ENCODE peak calls at places on chromosomes 1 and 21, in seven cellular contexts. T is Peyer's patch, S is lower lobe of right lung, A is PC-3, G is upper lobe of left lung, V is spleen, Y is kidney. Q is an unnamed sample.

GRCh38 chr1:113390871-113391642 is 742 bp downstream of the MAGI3 start:
- DNase-seq in A (peak; percentile 54), S (peak; percentile 74), T (peak; percentile 35), V (peak; percentile 88), G (peak; percentile 61), Y (peak; percentile 88), Q (no peak)

GRCh38 chr21:24594082-24594481 is 1013.2 kb downstream of the MRPL39 start:
- DNase-seq in V (no peak), G (no peak), A (no peak), S (no peak), Y (no peak), T (no peak), Q (no peak)

GRCh38 chr1:172897738-172898137 is 153.0 kb downstream of the TNFSF18 start:
- DNase-seq in A (peak; percentile 74), G (no peak), Y (no peak), V (no peak), S (no peak), T (no peak), Q (no peak)

GRCh38 chr1:45473302-45473701 is 17.7 kb downstream of the TESK2 start:
- DNase-seq in V (no peak), T (no peak), S (no peak), G (no peak), Y (no peak), A (no peak), Q (no peak)

GRCh38 chr1:28301368-28302174 is 27.3 kb upstream of the MED18 start:
- DNase-seq in A (peak; percentile 37), G (no peak), Y (no peak), V (no peak), T (no peak), S (no peak), Q (no peak)

GRCh38 chr21:37064841-37065240 is 8.0 kb downstream of the PIGP start:
- DNase-seq in T (no peak), Y (no peak), V (no peak), A (no peak), S (no peak), G (no peak), Q (no peak)

GRCh38 chr1:55848906-55849305 is 633.7 kb upstream of the USP24 start:
- DNase-seq in G (no peak), A (peak; percentile 59), S (no peak), T (no peak), V (no peak), Y (no peak), Q (no peak)

GRCh38 chr1:227330709-227331108 is 12.4 kb upstream of the CDC42BPA start:
- DNase-seq in G (no peak), S (no peak), T (no peak), A (no peak), Y (no peak), V (no peak), Q (no peak)

GRCh38 chr1:231931846-231932454 is 305.4 kb downstream of the DISC1 start:
- DNase-seq in G (no peak), Y (no peak), V (no peak), S (no peak), T (no peak), A (peak; percentile 67), Q (no peak)

GRCh38 chr21:45000637-45001133 is 60.9 kb downstream of the SLX9 start:
- DNase-seq in Y (peak; percentile 43), A (no peak), G (no peak), S (no peak), V (peak; percentile 73), T (no peak), Q (no peak)

GRCh38 chr1:224182057-224182865 is 779 bp upstream of the DEGS1 start:
- DNase-seq in S (no peak), Y (no peak), G (no peak), T (peak; percentile 48), A (peak; percentile 26), V (peak; percentile 80), Q (peak; percentile 66)

GRCh38 chr1:54846301-54846700 is 40.7 kb downstream of the DHCR24 start:
- DNase-seq in G (peak; percentile 11), S (no peak), V (no peak), Y (no peak), T (no peak), A (no peak), Q (no peak)

DNA sequence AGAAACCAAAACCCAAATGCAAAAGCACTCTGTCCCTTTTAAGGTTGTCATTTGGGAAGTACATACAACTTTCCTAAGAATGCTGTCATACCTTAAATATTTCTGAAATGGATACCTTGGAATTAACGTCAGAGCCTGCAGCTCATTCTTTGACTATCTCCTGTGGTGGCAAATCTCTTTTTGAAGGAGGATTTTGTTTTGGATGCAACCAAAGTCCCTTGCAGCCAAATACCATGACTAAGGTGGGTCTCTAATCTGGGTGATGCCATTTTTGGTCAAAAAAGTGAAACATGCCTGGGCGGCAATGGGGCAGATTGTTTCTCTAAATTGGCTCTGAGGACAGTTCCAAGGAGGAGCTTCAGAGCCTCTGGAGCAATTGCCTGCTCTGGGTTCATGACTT is 25.3 kb downstream of the ADAMTS1 start:
- DNase-seq in A (no peak), G (no peak), V (no peak), S (no peak), Y (no peak), T (no peak), Q (no peak)
- TF ChIP-seq CTCF in A (no peak), G (no peak), V (no peak), S (no peak), Y (no peak), T (no peak), Q (no peak)

DNA sequence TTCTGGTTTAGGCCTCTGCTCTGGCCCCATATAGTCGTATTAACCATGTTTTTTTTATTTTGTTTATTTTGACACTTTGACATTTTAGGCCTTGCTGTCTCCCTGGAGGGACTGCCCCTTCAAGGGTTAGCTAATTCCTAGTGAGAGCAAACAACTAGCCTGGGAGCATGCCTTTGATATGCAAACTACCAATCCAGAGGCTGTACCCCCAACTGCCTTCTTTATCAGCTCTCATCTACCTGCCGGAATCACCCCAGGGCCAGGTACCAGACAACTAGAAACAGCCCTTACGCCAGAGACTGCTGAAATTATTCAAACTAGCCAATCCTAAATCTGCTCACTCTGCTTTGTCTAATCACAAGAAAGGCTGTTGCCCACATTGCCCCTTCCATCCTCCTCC is 13.0 kb upstream of the ST6GALNAC5 start:
- DNase-seq in A (no peak), S (no peak), T (no peak), V (no peak), Y (no peak), G (no peak), Q (no peak)
- H3K27ac ChIP-seq in A (no peak overlapping the region), S (no peak overlapping the region), T (no peak overlapping the region), V (no peak overlapping the region), Y (no peak overlapping the region), G (no peak overlapping the region), Q (no peak overlapping the region)

GRCh38 chr21:29196664-29197052 is 66.2 kb downstream of the MAP3K7CL start:
- DNase-seq in S (no peak), T (no peak), A (peak; percentile 9), G (no peak), Y (no peak), V (no peak), Q (no peak)
- H3K4me3 ChIP-seq in S (peak overlapping the region; percentile 30), T (no peak overlapping the region), A (peak overlapping the region; percentile 20), G (no peak overlapping the region), Y (peak overlapping the region; percentile 53), V (peak overlapping the region; percentile 58), Q (no peak overlapping the region)

GRCh38 chr1:50208296-50208695 is 99.6 kb downstream of the ELAVL4 start:
- DNase-seq in A (no peak), G (no peak), V (no peak), S (no peak), T (no peak), Y (no peak), Q (no peak)
- TF ChIP-seq CTCF in A (no peak), G (no peak), V (no peak), S (no peak), T (no peak), Y (no peak), Q (no peak)

DNA sequence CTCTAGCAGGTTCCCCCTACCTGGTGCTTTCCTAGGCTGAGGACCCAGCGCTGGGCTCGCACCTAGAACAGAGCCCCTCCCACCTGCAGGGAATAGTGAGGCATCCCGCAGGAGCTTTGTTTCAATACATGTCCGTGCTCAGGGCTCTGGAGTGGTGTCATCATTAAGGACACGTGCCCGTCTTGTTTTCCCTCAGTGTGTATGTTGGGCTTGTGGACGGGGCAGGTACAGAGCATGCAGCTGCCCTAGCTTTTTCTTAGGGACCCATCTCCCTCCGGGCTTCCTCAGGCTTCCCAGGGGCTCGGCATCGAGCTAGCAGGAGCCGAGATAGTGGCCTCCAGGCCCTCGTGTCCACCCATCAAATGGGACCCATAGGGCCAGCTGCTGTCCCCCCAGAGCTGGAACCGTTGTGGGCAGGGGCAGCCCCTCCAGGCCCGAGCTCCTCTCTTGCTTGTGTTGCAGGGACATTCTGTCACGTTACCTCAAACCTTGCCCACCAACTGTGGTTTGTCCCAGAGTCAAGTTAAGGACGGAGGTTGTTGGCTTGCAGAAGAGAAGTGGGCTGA is 3.9 kb downstream of the TMEM201 start:
- DNase-seq in G (no peak), Y (no peak), T (no peak), A (no peak), S (peak; percentile 36), V (peak; percentile 69), Q (no peak)
- H3K27ac ChIP-seq in G (no peak overlapping the region), Y (no peak overlapping the region), T (no peak overlapping the region), A (no peak overlapping the region), S (no peak overlapping the region), V (no peak overlapping the region), Q (no peak overlapping the region)

GRCh38 chr21:39314155-39315027 is 959 bp upstream of the BRWD1 start:
- DNase-seq in T (peak; percentile 48), A (peak; percentile 62), V (no peak), Y (peak; percentile 81), S (peak; percentile 58), G (peak; percentile 32), Q (peak; percentile 51)
- H3K4me3 ChIP-seq in T (peak overlapping the region; percentile 80), A (peak overlapping the region; percentile 77), V (peak overlapping the region; percentile 89), Y (peak overlapping the region; percentile 93), S (peak overlapping the region; percentile 92), G (peak overlapping the region; percentile 92), Q (peak overlapping the region; percentile 90)

DNA sequence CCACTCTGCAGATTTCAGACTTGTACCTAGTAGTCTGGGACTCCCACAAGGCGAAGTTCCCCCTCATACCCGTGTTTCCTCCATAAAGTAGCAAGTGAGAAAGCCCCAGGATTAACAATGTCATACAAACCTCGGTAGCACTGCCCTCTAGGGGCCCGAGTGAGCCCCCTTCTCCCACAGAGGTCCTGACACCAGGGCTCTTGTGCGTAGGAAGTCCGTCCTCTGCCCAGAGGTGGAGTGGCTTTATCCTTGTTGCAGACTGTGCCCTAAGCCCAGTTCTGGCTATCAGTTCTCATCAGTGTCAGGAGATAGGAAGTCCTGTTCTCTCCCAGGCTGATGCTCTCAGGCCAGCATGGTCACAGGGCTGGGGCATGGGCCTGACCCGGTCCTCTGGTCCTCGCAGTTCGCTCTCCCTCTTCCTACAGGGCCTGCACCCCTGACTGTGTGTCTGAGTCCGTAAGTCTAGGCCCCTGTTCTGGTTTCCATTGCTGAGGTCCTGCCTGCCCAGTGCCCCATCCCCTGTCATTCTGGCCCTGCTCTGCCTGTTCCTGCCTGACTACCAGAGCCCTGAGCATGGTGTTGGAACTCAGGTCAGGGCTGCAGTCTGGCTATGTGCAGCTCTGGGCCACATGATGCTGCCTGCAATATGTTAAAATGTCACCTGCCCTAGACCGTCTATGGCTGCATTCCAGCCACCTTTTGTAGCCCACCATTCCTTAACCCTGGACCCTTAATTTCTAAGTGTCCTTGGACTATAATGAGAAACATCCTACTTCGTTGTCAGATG is 285.6 kb downstream of the ASTN1 start:
- DNase-seq in G (no peak), V (no peak), T (no peak), Y (no peak), S (no peak), A (no peak), Q (no peak)
- TF ChIP-seq CTCF in G (no peak), V (no peak), T (no peak), Y (no peak), S (no peak), A (peak; percentile 38), Q (no peak)